ENCODE peak calls at places on chromosomes 5 and 9, in four cellular contexts. D is lower leg skin; Q is naive thymus-derived CD8-positive, alpha-beta T cell; F is T-helper 9 cell. A is an unnamed sample.

GRCh38 chr9:128892223-128892892 is 10.4 kb downstream of the LRRC8A start:
- DNase-seq in D (peak), F (no peak), Q (peak), A (no peak)

GRCh38 chr9:84493284-84493947 is 152.9 kb upstream of the SLC28A3 start:
- DNase-seq in F (no peak), D (no peak), Q (no peak), A (no peak)

GRCh38 chr5:96492654-96493053 is 59.6 kb upstream of the PCSK1 start:
- DNase-seq in D (no peak), F (no peak), Q (no peak), A (no peak)

GRCh38 chr9:104386425-104387069 is 117.5 kb upstream of the OR13F1 start:
- DNase-seq in F (no peak), D (no peak), Q (no peak), A (peak)

GRCh38 chr5:392431-392988 is 50.5 kb upstream of the EXOC3 start:
- DNase-seq in F (peak), Q (peak), D (peak), A (no peak)

GRCh38 chr9:135969064-135969683 is 8.0 kb upstream of the UBAC1 start:
- DNase-seq in F (no peak), Q (no peak), D (no peak), A (no peak)

GRCh38 chr9:95284667-95285066 is 32.8 kb downstream of the FANCC start:
- DNase-seq in F (no peak), D (no peak), Q (no peak), A (no peak)

GRCh38 chr9:121771418-121771817 is 120.0 kb downstream of the DAB2IP start:
- DNase-seq in F (no peak), D (no peak), Q (no peak), A (no peak)

GRCh38 chr5:142360607-142361120 is 35.8 kb upstream of the SPRY4 start:
- DNase-seq in Q (no peak), D (no peak), F (no peak), A (peak)

GRCh38 chr5:148750614-148751013 is 75.8 kb upstream of the ADRB2 start:
- DNase-seq in Q (no peak), F (no peak), D (no peak), A (no peak)

GRCh38 chr5:31854181-31854624 is 215.3 kb downstream of the PDZD2 start:
- DNase-seq in F (no peak), D (peak), Q (no peak), A (no peak)

GRCh38 chr5:139664273-139664693 is 16.1 kb downstream of the CXXC5 start:
- DNase-seq in F (no peak), D (peak), Q (no peak), A (no peak)

GRCh38 chr9:32426278-32426939 is 42.0 kb downstream of the ACO1 start:
- DNase-seq in D (no peak), F (no peak), Q (no peak), A (no peak)

GRCh38 chr9:93058357-93059096 is at the start of gene SUSD3:
- DNase-seq in D (peak), Q (peak), F (peak), A (no peak)